ENCODE peak calls at places on chromosome 1, in ten cellular contexts. M is epithelial cell of prostate; V is endothelial cell of umbilical vein; Q is cardiac fibroblast; C is H9; Y is stimulated activated CD4-positive, alpha-beta T cell treated with anti-CD3 and anti-CD28 coated beads, TNF-alpha, amount 100 ng/mL, for 4 hours; K is activated naive CD4-positive, alpha-beta T cell treated with anti-CD3 and anti-CD28 coated beads, Interleukin-2, amount 50 U/mL, for 16 hours; L is T follicular helper cell; S is iris pigment epithelial cell; P is AG08395. R is an unnamed sample.

GRCh38 chr1:22201023-22201422 is 58.1 kb upstream of the WNT4 start:
- DNase-seq in M (no peak), P (no peak), Y (no peak), S (no peak), L (no peak), K (no peak), V (no peak), Q (no peak), C (no peak), R (no peak)

GRCh38 chr1:113835686-113836290 is 23.5 kb upstream of the RSBN1 start:
- DNase-seq in V (peak), Y (no peak), Q (peak), K (no peak), S (peak), P (peak), L (no peak), M (no peak), C (no peak), R (peak)

GRCh38 chr1:20178634-20179368 is 7.1 kb upstream of the UBXN10 start:
- DNase-seq in S (no peak), Q (no peak), P (no peak), L (no peak), M (no peak), V (no peak), Y (no peak), K (no peak), C (no peak), R (no peak)

GRCh38 chr1:7003676-7004075 is 218.4 kb downstream of the CAMTA1 start:
- DNase-seq in S (no peak), C (no peak), V (no peak), K (no peak), Y (no peak), Q (no peak), P (no peak), L (no peak), M (no peak), R (no peak)

GRCh38 chr1:62142550-62142949 is 52.1 kb upstream of the L1TD1 start:
- DNase-seq in S (peak), C (peak), M (no peak), K (no peak), V (no peak), P (peak), L (no peak), Y (no peak), Q (peak), R (no peak)

GRCh38 chr1:117093870-117094621 is 27.5 kb downstream of the TRIM45 start:
- DNase-seq in M (peak), P (peak), S (peak), Y (peak), K (peak), L (no peak), V (peak), C (peak), Q (peak), R (peak)

GRCh38 chr1:182721525-182721924 is 37.1 kb upstream of the RGS8 start:
- DNase-seq in P (no peak), L (no peak), M (no peak), K (no peak), Q (no peak), S (no peak), Y (no peak), C (no peak), V (no peak), R (no peak)

GRCh38 chr1:93798301-93798700 is 80.7 kb downstream of the DNTTIP2 start:
- DNase-seq in C (no peak), S (peak), V (peak), Y (no peak), K (no peak), Q (peak), L (no peak), M (no peak), P (peak), R (no peak)

GRCh38 chr1:214220891-214221290 is 60.1 kb upstream of the SMYD2 start:
- DNase-seq in M (no peak), Y (no peak), V (no peak), S (no peak), Q (no peak), P (no peak), C (no peak), K (no peak), L (no peak), R (no peak)